ENCODE peak calls at places on chromosomes 4 and X, in ten cellular contexts. N, V, W, K, F, D, P, G, H and L are unnamed samples.

GRCh38 chrX:1455948-1456280 is 3.2 kb upstream of the ASMTL start:
- DNase-seq in N (peak; percentile 8), V (no peak), W (no peak), K (no peak), F (no peak), D (no peak), P (no peak), G (no peak), H (no peak), L (no peak)

GRCh38 chr4:181479145-181479544 is 764.1 kb upstream of the TENM3 start:
- DNase-seq in N (no peak), V (no peak), W (no peak), K (no peak), F (no peak), D (no peak), P (no peak), G (no peak), H (no peak), L (no peak)

GRCh38 chrX:43718546-43718945 is 62.4 kb downstream of the MAOA start:
- DNase-seq in N (no peak), V (no peak), W (no peak), K (no peak), F (no peak), D (no peak), P (no peak), G (no peak), H (no peak), L (no peak)

GRCh38 chrX:119055650-119056049 is 17.1 kb upstream of the CT47C1 start:
- DNase-seq in N (no peak), V (peak; percentile 14), W (no peak), K (peak; percentile 22), F (no peak), D (no peak), P (no peak), G (no peak), H (no peak), L (no peak)

GRCh38 chr4:144787365-144788263 is 141.7 kb downstream of the HHIP start:
- DNase-seq in N (no peak), V (no peak), W (no peak), K (no peak), F (peak; percentile 50), D (peak; percentile 58), P (peak; percentile 2), G (peak; percentile 35), H (peak; percentile 62), L (no peak)

GRCh38 chrX:20418379-20418778 is 151.7 kb upstream of the RPS6KA3 start:
- DNase-seq in N (no peak), V (no peak), W (no peak), K (no peak), F (peak; percentile 10), D (no peak), P (no peak), G (no peak), H (no peak), L (no peak)

GRCh38 chrX:30302957-30303356 is 6.2 kb downstream of the NR0B1 start:
- DNase-seq in N (peak; percentile 42), V (peak; percentile 4), W (no peak), K (peak; percentile 85), F (peak; percentile 79), D (peak; percentile 50), P (no peak), G (no peak), H (no peak), L (peak; percentile 16)

GRCh38 chrX:23435575-23435974 is 100.9 kb downstream of the PTCHD1 start:
- DNase-seq in N (no peak), V (no peak), W (no peak), K (no peak), F (peak; percentile 5), D (no peak), P (no peak), G (no peak), H (no peak), L (no peak)

GRCh38 chrX:18620349-18620748 is 51.6 kb downstream of the RS1 start:
- DNase-seq in N (peak; percentile 58), V (no peak), W (no peak), K (no peak), F (no peak), D (no peak), P (no peak), G (no peak), H (no peak), L (peak; percentile 37)

GRCh38 chr4:150708004-150708403 is 126.1 kb downstream of the MAB21L2 start:
- DNase-seq in N (no peak), V (no peak), W (no peak), K (no peak), F (no peak), D (no peak), P (no peak), G (no peak), H (no peak), L (no peak)

DNA sequence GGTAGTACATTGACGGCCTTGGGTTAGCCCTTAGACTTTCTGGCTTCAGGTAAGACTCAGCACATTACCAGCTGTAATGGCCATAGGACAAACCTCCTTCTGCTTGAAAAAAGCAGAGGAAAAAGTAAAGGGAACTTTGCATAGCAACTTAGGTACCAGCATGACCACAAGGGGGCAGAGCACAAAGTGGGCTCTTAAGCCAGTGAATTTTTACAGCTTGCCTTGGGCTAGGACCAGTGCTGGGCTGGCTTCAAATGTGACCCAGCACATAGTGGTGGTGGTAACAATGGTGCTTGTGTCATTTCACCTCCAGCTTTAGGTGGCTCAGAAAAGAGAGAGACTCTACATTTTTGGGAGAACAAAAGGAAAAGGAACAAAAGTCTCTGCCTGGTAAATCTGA is 66.1 kb downstream of the KLHL4 start:
- DNase-seq in N (peak; percentile 32), V (no peak), W (no peak), K (no peak), F (peak; percentile 9), D (peak; percentile 39), P (no peak), G (no peak), H (no peak), L (peak; percentile 1)
- TF ChIP-seq CTCF in N (peak; percentile 20), V (peak; percentile 20), W (no peak), K (peak; percentile 34), F (peak; percentile 53), D (peak; percentile 55), P (peak; percentile 17), G (peak; percentile 30), H (peak; percentile 51), L (no peak)

GRCh38 chr4:124019749-124020549 is 623.4 kb downstream of the SPRY1 start:
- DNase-seq in N (no peak), V (no peak), W (no peak), K (no peak), F (no peak), D (peak; percentile 57), P (no peak), G (no peak), H (no peak), L (no peak)

DNA sequence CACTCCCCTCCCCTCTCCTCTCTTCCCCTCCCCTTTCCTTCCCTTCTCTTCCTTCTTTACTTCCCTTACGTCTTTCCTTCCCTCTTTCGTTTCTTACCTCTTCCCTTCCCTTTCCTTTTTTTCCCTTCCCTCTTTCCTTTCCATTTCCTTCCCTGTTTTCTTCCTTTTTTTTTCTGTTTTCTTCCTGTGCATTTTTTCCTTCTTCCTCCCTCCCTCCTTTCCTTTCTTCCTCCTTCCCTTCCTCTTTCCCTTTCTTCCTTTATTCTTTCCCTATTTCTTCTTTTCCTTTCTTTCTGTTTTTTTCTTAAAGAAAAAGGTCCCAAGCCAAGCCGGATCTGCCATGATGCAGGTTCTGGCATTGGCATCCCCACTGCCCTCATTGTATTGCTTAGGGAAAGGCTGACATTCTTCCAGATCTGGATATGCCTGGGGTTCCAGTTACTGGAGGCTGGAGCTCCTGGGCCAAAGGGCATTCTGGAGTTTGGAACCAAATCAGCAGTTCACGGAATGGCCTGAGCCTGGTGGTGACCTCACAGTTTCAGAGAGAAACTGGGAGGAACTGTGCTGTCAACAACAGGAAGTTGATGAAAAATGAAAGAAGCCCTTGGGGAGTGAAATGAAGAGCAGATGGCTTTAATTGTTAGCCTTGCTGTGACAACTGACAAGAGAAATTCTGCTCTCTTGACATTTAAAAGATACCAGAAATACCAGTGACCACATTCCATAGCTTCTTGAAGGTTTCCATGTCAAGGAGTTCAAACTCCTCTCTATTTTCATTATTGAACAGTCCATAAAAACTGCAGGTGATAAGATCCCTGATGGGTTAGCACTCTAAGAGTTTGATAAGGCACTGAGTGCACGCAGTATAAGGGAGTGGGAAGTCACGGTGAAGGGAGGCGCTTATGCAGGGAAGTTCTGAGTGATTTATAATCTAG is 622.1 kb downstream of the SPRY1 start:
- DNase-seq in N (no peak), V (peak; percentile 74), W (peak; percentile 82), K (peak; percentile 57), F (peak; percentile 89), D (peak; percentile 93), P (no peak), G (peak; percentile 32), H (peak; percentile 25), L (no peak)
- TF ChIP-seq CTCF in N (no peak), V (no peak), W (no peak), K (no peak), F (no peak), D (no peak), P (no peak), G (no peak), H (no peak), L (no peak)

GRCh38 chr4:114208747-114209146 is 229.3 kb upstream of the ARSJ start:
- DNase-seq in N (no peak), V (no peak), W (no peak), K (no peak), F (no peak), D (peak; percentile 21), P (no peak), G (no peak), H (peak; percentile 6), L (peak; percentile 4)
- TF ChIP-seq CTCF in N (no peak), V (no peak), W (no peak), K (no peak), F (no peak), D (no peak), P (no peak), G (no peak), H (no peak), L (no peak)

DNA sequence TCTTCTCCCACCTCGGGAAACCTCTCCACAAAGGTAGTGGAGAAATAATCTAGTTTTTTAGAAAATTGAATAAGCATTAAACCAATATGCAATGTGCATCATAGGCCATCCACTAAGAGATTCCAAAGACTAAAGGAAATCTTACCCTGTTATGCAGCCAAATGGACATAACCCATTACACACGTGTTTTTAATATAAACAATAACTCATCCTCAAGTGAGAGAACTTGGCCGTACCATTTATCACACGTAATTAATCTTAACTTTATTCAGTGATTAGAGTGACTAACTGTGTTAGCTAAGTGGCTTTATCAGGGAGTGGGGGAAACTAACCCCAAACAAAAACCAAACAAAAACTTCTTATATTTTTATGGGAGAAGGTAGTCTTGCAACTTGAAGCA is 57.8 kb downstream of the AFM start:
- DNase-seq in N (no peak), V (no peak), W (no peak), K (no peak), F (no peak), D (peak; percentile 67), P (no peak), G (no peak), H (no peak), L (no peak)
- TF ChIP-seq CTCF in N (no peak), V (no peak), W (no peak), K (no peak), F (no peak), D (no peak), P (no peak), G (no peak), H (no peak), L (no peak)

DNA sequence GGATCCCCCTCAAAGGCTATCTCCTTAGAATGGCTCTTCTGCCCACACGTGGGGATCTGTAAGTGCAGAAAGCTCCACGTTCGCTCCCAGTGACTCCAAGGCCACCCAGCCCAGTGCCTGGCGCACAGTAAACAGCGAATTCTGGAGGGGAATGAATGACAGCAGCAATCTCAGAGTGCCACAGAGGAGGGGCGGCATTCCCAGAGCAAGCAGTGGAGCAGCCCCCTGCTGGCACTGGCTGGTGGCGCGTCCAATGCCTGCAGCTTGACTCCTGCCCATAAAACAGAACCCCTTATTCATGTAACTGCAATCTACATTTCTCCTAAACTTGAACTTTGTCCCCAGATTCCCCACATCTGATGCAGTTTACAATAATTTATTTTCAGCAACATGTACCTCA is 6.9 kb upstream of the HELT start:
- DNase-seq in N (no peak), V (no peak), W (no peak), K (peak; percentile 16), F (peak; percentile 45), D (no peak), P (no peak), G (no peak), H (no peak), L (peak; percentile 61)
- TF ChIP-seq CTCF in N (peak; percentile 29), V (peak; percentile 29), W (peak; percentile 13), K (peak; percentile 9), F (peak; percentile 64), D (peak; percentile 42), P (peak; percentile 52), G (no peak), H (peak; percentile 57), L (peak; percentile 57)